ENCODE peak calls at places on chromosomes 4 and X, in eight cellular contexts. S, G, C, P, O, M, J and Y are unnamed samples.

GRCh38 chrX:31036895-31037294 is 34.9 kb downstream of the FTHL17 start:
- DNase-seq in S (peak), G (peak), C (peak), P (no peak), O (peak), M (peak), J (peak), Y (peak)

GRCh38 chr4:3673716-3674478 is 92.3 kb upstream of the ADRA2C start:
- DNase-seq in S (no peak), G (no peak), C (no peak), P (no peak), O (no peak), M (no peak), J (no peak), Y (no peak)

GRCh38 chrX:85244411-85245210 is 820 bp downstream of the ZNF711 start:
- DNase-seq in S (no peak), G (peak), C (peak), P (no peak), O (peak), M (peak), J (no peak), Y (no peak)

GRCh38 chr4:134393592-134393991 is 192.0 kb upstream of the PABPC4L start:
- DNase-seq in S (no peak), G (no peak), C (no peak), P (no peak), O (no peak), M (no peak), J (no peak), Y (no peak)

GRCh38 chrX:115344885-115345653 is 55.6 kb downstream of the LUZP4 start:
- DNase-seq in S (peak), G (peak), C (peak), P (no peak), O (peak), M (peak), J (peak), Y (peak)

GRCh38 chr4:29708473-29708872 is 1011.7 kb upstream of the PCDH7 start:
- DNase-seq in S (no peak), G (peak), C (peak), P (no peak), O (no peak), M (peak), J (no peak), Y (no peak)

GRCh38 chr4:152976466-152976761 is 40.3 kb downstream of the FHDC1 start:
- DNase-seq in S (no peak), G (no peak), C (no peak), P (no peak), O (no peak), M (no peak), J (no peak), Y (no peak)

GRCh38 chrX:72020788-72021187 is 110.1 kb downstream of the NHSL2 start:
- DNase-seq in S (no peak), G (no peak), C (no peak), P (no peak), O (no peak), M (no peak), J (no peak), Y (no peak)

GRCh38 chrX:16476009-16476408 is 173.9 kb upstream of the S100G start:
- DNase-seq in S (no peak), G (no peak), C (no peak), P (no peak), O (no peak), M (no peak), J (no peak), Y (no peak)

GRCh38 chrX:115330498-115331138 is 41.1 kb downstream of the LUZP4 start:
- DNase-seq in S (peak), G (peak), C (peak), P (peak), O (peak), M (peak), J (peak), Y (peak)

GRCh38 chrX:69320116-69320515 is 154.9 kb upstream of the PJA1 start:
- DNase-seq in S (no peak), G (no peak), C (no peak), P (no peak), O (no peak), M (no peak), J (no peak), Y (no peak)

GRCh38 chrX:15468036-15468435 is 25.1 kb downstream of the PIR start:
- DNase-seq in S (peak), G (peak), C (peak), P (no peak), O (no peak), M (peak), J (no peak), Y (peak)

GRCh38 chr4:5706486-5707290 is 1.7 kb downstream of the EVC2 start:
- DNase-seq in S (no peak), G (no peak), C (no peak), P (no peak), O (no peak), M (no peak), J (no peak), Y (no peak)

GRCh38 chr4:13240066-13240465 is 244.1 kb downstream of the RAB28 start:
- DNase-seq in S (peak), G (peak), C (peak), P (no peak), O (no peak), M (no peak), J (no peak), Y (no peak)

GRCh38 chr4:24091632-24092240 is 201.9 kb upstream of the PPARGC1A start:
- DNase-seq in S (peak), G (peak), C (no peak), P (no peak), O (no peak), M (no peak), J (no peak), Y (no peak)

GRCh38 chr4:119297795-119298194 is 24.1 kb downstream of the FABP2 start:
- DNase-seq in S (no peak), G (no peak), C (no peak), P (no peak), O (no peak), M (no peak), J (no peak), Y (no peak)

GRCh38 chrX:110145854-110146253 is 142.9 kb downstream of the TMEM164 start:
- DNase-seq in S (peak), G (peak), C (peak), P (no peak), O (peak), M (peak), J (peak), Y (peak)

GRCh38 chrX:108437789-108438623 is at the start of gene COL4A6:
- DNase-seq in S (no peak), G (no peak), C (no peak), P (no peak), O (no peak), M (peak), J (no peak), Y (peak)

GRCh38 chr4:124936427-124936826 is 223.9 kb upstream of the ANKRD50 start:
- DNase-seq in S (peak), G (peak), C (peak), P (no peak), O (no peak), M (peak), J (no peak), Y (peak)

GRCh38 chrX:95762716-95763115 is 921.9 kb upstream of the DIAPH2 start:
- DNase-seq in S (no peak), G (no peak), C (no peak), P (no peak), O (no peak), M (no peak), J (no peak), Y (no peak)

GRCh38 chr4:4386736-4387392 is at the start of gene NSG1:
- DNase-seq in S (no peak), G (peak), C (peak), P (no peak), O (no peak), M (peak), J (no peak), Y (peak)

GRCh38 chrX:23885803-23886202 is 21.9 kb downstream of the APOO start:
- DNase-seq in S (no peak), G (no peak), C (peak), P (no peak), O (no peak), M (no peak), J (no peak), Y (no peak)